ENCODE peak calls at places on chromosomes 13 and 19, in six cellular contexts. J is stimulated activated CD4-positive, alpha-beta T cell treated with anti-CD3 and anti-CD28 coated beads, Interleukin-2, amount 100 ng/mL, for 48 hours; U is heart right ventricle; Y is left lung; P is hippocampal formation; W is COR-L47. K is an unnamed sample.

GRCh38 chr19:18460313-18460712 is 22.4 kb upstream of the ISYNA1 start:
- DNase-seq in J (no peak), U (peak; percentile 46), Y (no peak), P (no peak), W (no peak), K (no peak)

GRCh38 chr13:22592515-22592914 is 588.3 kb upstream of the SGCG start:
- DNase-seq in J (no peak), U (no peak), Y (no peak), P (no peak), W (no peak), K (no peak)

GRCh38 chr13:21175656-21176194 is 627 bp downstream of the SKA3 start:
- DNase-seq in J (no peak), U (no peak), Y (no peak), P (no peak), W (no peak), K (no peak)

GRCh38 chr19:42114412-42114811 is 17.8 kb downstream of the POU2F2 start:
- DNase-seq in J (no peak), U (no peak), Y (no peak), P (no peak), W (no peak), K (no peak)

GRCh38 chr19:42423462-42424344 is 3.5 kb downstream of the LIPE start:
- DNase-seq in J (peak; percentile 92), U (peak; percentile 92), Y (peak; percentile 87), P (peak; percentile 92), W (peak; percentile 70), K (peak; percentile 91)

GRCh38 chr13:27053902-27054595 is 117.6 kb downstream of the USP12 start:
- DNase-seq in J (no peak), U (no peak), Y (no peak), P (no peak), W (no peak), K (no peak)

GRCh38 chr13:113841355-113841653 is 22.6 kb downstream of the GAS6 start:
- DNase-seq in J (no peak), U (no peak), Y (no peak), P (no peak), W (no peak), K (no peak)

GRCh38 chr13:99419591-99420243 is 81.6 kb upstream of the TM9SF2 start:
- DNase-seq in J (no peak), U (no peak), Y (no peak), P (no peak), W (no peak), K (no peak)

GRCh38 chr19:47305309-47305751 is 4.3 kb upstream of the C5AR1 start:
- DNase-seq in J (peak; percentile 52), U (peak; percentile 54), Y (peak; percentile 71), P (no peak), W (no peak), K (peak; percentile 38)

GRCh38 chr13:30331331-30331771 is 24.0 kb upstream of the KATNAL1 start:
- DNase-seq in J (no peak), U (no peak), Y (no peak), P (no peak), W (no peak), K (no peak)

GRCh38 chr19:36564391-36564790 is 8.7 kb downstream of the ZNF529 start:
- DNase-seq in J (no peak), U (no peak), Y (no peak), P (no peak), W (no peak), K (no peak)

GRCh38 chr13:44853641-44854040 is 135.6 kb downstream of the NUFIP1 start:
- DNase-seq in J (no peak), U (no peak), Y (no peak), P (no peak), W (no peak), K (no peak)

GRCh38 chr19:55255618-55256423 is 3.0 kb downstream of the PPP6R1 start:
- DNase-seq in J (peak; percentile 56), U (no peak), Y (no peak), P (no peak), W (no peak), K (no peak)

GRCh38 chr19:49463960-49464740 is 9.9 kb upstream of the FLT3LG start:
- DNase-seq in J (no peak), U (no peak), Y (no peak), P (no peak), W (no peak), K (no peak)

GRCh38 chr13:76879211-76879875 is 6.9 kb downstream of the KCTD12 start:
- DNase-seq in J (peak; percentile 27), U (peak; percentile 67), Y (peak; percentile 81), P (peak; percentile 14), W (no peak), K (no peak)

GRCh38 chr13:88472316-88472715 is 801.1 kb downstream of the SLITRK5 start:
- DNase-seq in J (no peak), U (no peak), Y (no peak), P (no peak), W (no peak), K (no peak)

GRCh38 chr13:98571955-98572662 is 4.8 kb downstream of the STK24 start:
- DNase-seq in J (no peak), U (no peak), Y (no peak), P (no peak), W (no peak), K (no peak)

GRCh38 chr13:111944171-111944583 is 122.8 kb upstream of the SOX1 start:
- DNase-seq in J (no peak), U (no peak), Y (no peak), P (no peak), W (no peak), K (no peak)

GRCh38 chr13:112202266-112202665 is 135.3 kb downstream of the SOX1 start:
- DNase-seq in J (no peak), U (no peak), Y (no peak), P (no peak), W (no peak), K (no peak)

GRCh38 chr13:113406321-113407102 is 42.6 kb upstream of the GRTP1 start:
- DNase-seq in J (no peak), U (no peak), Y (no peak), P (no peak), W (no peak), K (no peak)

GRCh38 chr13:96075953-96076543 is 13.9 kb upstream of the HS6ST3 start:
- DNase-seq in J (no peak), U (no peak), Y (no peak), P (no peak), W (no peak), K (no peak)

GRCh38 chr19:32489971-32490370 is 84.4 kb downstream of the DPY19L3 start:
- DNase-seq in J (no peak), U (no peak), Y (no peak), P (no peak), W (no peak), K (no peak)

GRCh38 chr13:48402325-48402962 is 10.5 kb downstream of the LPAR6 start:
- DNase-seq in J (peak; percentile 3), U (no peak), Y (no peak), P (no peak), W (no peak), K (no peak)

GRCh38 chr13:76854209-76854608 is 32.0 kb downstream of the KCTD12 start:
- DNase-seq in J (no peak), U (no peak), Y (no peak), P (no peak), W (no peak), K (no peak)

GRCh38 chr19:41893899-41894298 is 10.9 kb downstream of the ARHGEF1 start:
- DNase-seq in J (no peak), U (no peak), Y (no peak), P (no peak), W (no peak), K (no peak)

GRCh38 chr13:23025848-23026608 is 154.8 kb upstream of the SGCG start:
- DNase-seq in J (no peak), U (no peak), Y (no peak), P (no peak), W (no peak), K (no peak)

GRCh38 chr19:1379961-1380489 is 3.7 kb upstream of the NDUFS7 start:
- DNase-seq in J (no peak), U (no peak), Y (no peak), P (no peak), W (no peak), K (no peak)

GRCh38 chr19:43318796-43319314 is 34.6 kb upstream of the CD177 start:
- DNase-seq in J (no peak), U (no peak), Y (no peak), P (no peak), W (no peak), K (no peak)

GRCh38 chr19:45645631-45646344 is 6.6 kb upstream of the EML2 start:
- DNase-seq in J (peak; percentile 72), U (peak; percentile 85), Y (peak; percentile 76), P (peak; percentile 95), W (peak; percentile 75), K (peak; percentile 89)

GRCh38 chr13:105969761-105970160 is 565.7 kb downstream of the EFNB2 start:
- DNase-seq in J (no peak), U (no peak), Y (no peak), P (no peak), W (no peak), K (no peak)